ENCODE peak calls at places on chromosomes 3 and 15, in four cellular contexts. T is stimulated activated naive CD4-positive, alpha-beta T cell; P is mesenchymal stem cell; M is K562. U is an unnamed sample.

GRCh38 chr15:70561885-70562284 is 201.5 kb downstream of the UACA start:
- DNase-seq in T (no peak), M (no peak), P (no peak), U (no peak)

GRCh38 chr3:114739627-114740026 is 407.5 kb downstream of the ZBTB20 start:
- DNase-seq in M (no peak), P (no peak), T (no peak), U (no peak)

GRCh38 chr15:100601158-100601557 is 826 bp downstream of the LINS1 start:
- DNase-seq in M (peak), T (no peak), P (peak), U (peak)

GRCh38 chr3:197880361-197881339 is 69.3 kb upstream of the RPL35A start:
- DNase-seq in M (no peak), T (no peak), P (no peak), U (no peak)

GRCh38 chr3:64163755-64164148 is 61.5 kb downstream of the PRICKLE2 start:
- DNase-seq in T (no peak), P (peak), M (no peak), U (no peak)

GRCh38 chr3:113287818-113288648 is 76.7 kb downstream of the BOC start:
- DNase-seq in M (peak), P (peak), T (no peak), U (peak)

GRCh38 chr15:83066034-83066760 is 855 bp downstream of the BTBD1 start:
- DNase-seq in M (no peak), P (peak), T (no peak), U (no peak)

GRCh38 chr15:25673351-25673750 is 189.8 kb downstream of the ATP10A start:
- DNase-seq in M (no peak), T (no peak), P (no peak), U (no peak)

GRCh38 chr15:67884009-67884408 is 44.2 kb upstream of the RNU6-1 start:
- DNase-seq in P (no peak), M (no peak), T (no peak), U (no peak)

GRCh38 chr3:73622135-73622534 is 2.6 kb downstream of the PDZRN3 start:
- DNase-seq in T (no peak), P (peak), M (no peak), U (no peak)

GRCh38 chr3:159928692-159929091 is 59.9 kb upstream of the IL12A start:
- DNase-seq in T (no peak), M (no peak), P (peak), U (no peak)

GRCh38 chr3:178562869-178563232 is 26.6 kb downstream of the KCNMB2 start:
- DNase-seq in M (no peak), P (peak), T (no peak), U (no peak)

GRCh38 chr3:37223084-37223975 is 48.9 kb upstream of the LRRFIP2 start:
- DNase-seq in T (no peak), P (peak), M (no peak), U (no peak)

GRCh38 chr3:150829408-150829807 is 66.4 kb upstream of the SIAH2 start:
- DNase-seq in T (no peak), P (no peak), M (no peak), U (no peak)

GRCh38 chr15:69304176-69304533 is 5.4 kb downstream of the PAQR5 start:
- DNase-seq in M (no peak), T (no peak), P (peak), U (no peak)

GRCh38 chr3:19946291-19946831 is 536 bp upstream of the RAB5A start:
- DNase-seq in P (no peak), M (no peak), T (no peak), U (no peak)

GRCh38 chr3:178353292-178353814 is 182.9 kb upstream of the KCNMB2 start:
- DNase-seq in M (no peak), T (no peak), P (peak), U (no peak)

GRCh38 chr3:182596673-182597410 is 196.5 kb upstream of the ATP11B start:
- DNase-seq in T (no peak), P (no peak), M (no peak), U (no peak)

GRCh38 chr3:58025824-58026579 is 17.8 kb downstream of the FLNB start:
- DNase-seq in T (no peak), M (no peak), P (peak), U (no peak)

GRCh38 chr3:187914231-187914630 is 169.0 kb upstream of the BCL6 start:
- DNase-seq in P (peak), M (no peak), T (no peak), U (no peak)

U was measured in HEK293T.